ENCODE peak calls at places on chromosomes 16 and 17, in seven cellular contexts. S is OCI-LY7, R is SK-N-SH, J is hepatocyte, W is PC-3, Y is GM23338, A is MM.1S. L is an unnamed sample.

GRCh38 chr16:21302454-21302853 is 24.4 kb upstream of the CRYM start:
- DNase-seq in S (peak), R (no peak), J (peak), W (no peak), Y (peak), A (no peak), L (peak)

GRCh38 chr16:84319146-84319760 is 24.6 kb downstream of the WFDC1 start:
- DNase-seq in S (no peak), R (no peak), J (no peak), W (no peak), Y (no peak), A (no peak), L (no peak)

GRCh38 chr16:2698996-2699750 is 16.9 kb downstream of the KCTD5 start:
- DNase-seq in S (no peak), R (no peak), J (no peak), W (no peak), Y (no peak), A (no peak), L (no peak)

GRCh38 chr17:46216682-46217081 is 23.5 kb upstream of the KANSL1 start:
- DNase-seq in S (no peak), R (no peak), J (no peak), W (peak), Y (no peak), A (no peak), L (no peak)

GRCh38 chr17:64354824-64355535 is 35.7 kb downstream of the PECAM1 start:
- DNase-seq in S (no peak), R (no peak), J (no peak), W (no peak), Y (no peak), A (no peak), L (no peak)

GRCh38 chr16:9225527-9226316 is 134.3 kb downstream of the HAPSTR1 start:
- DNase-seq in S (peak), R (peak), J (peak), W (peak), Y (peak), A (no peak), L (peak)

GRCh38 chr16:86935323-86935669 is 356.9 kb downstream of the FOXL1 start:
- DNase-seq in S (no peak), R (no peak), J (no peak), W (no peak), Y (no peak), A (no peak), L (no peak)

GRCh38 chr17:62017912-62018311 is 47.2 kb downstream of the MED13 start:
- DNase-seq in S (no peak), R (no peak), J (no peak), W (peak), Y (no peak), A (no peak), L (no peak)

GRCh38 chr16:66911801-66912200 is 6.9 kb downstream of the CDH16 start:
- DNase-seq in S (no peak), R (no peak), J (no peak), W (no peak), Y (no peak), A (no peak), L (no peak)

GRCh38 chr16:85843471-85844168 is 44.1 kb downstream of the COX4I1 start:
- DNase-seq in S (no peak), R (no peak), J (no peak), W (no peak), Y (no peak), A (no peak), L (no peak)

GRCh38 chr17:2085648-2085949 is 30.7 kb downstream of the HIC1 start:
- DNase-seq in S (no peak), R (no peak), J (no peak), W (no peak), Y (no peak), A (no peak), L (no peak)

GRCh38 chr16:65532218-65532617 is 410.4 kb upstream of the CDH11 start:
- DNase-seq in S (no peak), R (no peak), J (no peak), W (no peak), Y (no peak), A (no peak), L (peak)

GRCh38 chr17:2708585-2709172 is 2.9 kb downstream of the CLUH start:
- DNase-seq in S (no peak), R (no peak), J (no peak), W (no peak), Y (no peak), A (no peak), L (no peak)

GRCh38 chr16:49698931-49699715 is 156.8 kb downstream of the ZNF423 start:
- DNase-seq in S (no peak), R (no peak), J (no peak), W (no peak), Y (peak), A (no peak), L (peak)

GRCh38 chr16:72752004-72752695 is 295.8 kb downstream of the ZFHX3 start:
- DNase-seq in S (no peak), R (no peak), J (no peak), W (no peak), Y (no peak), A (no peak), L (no peak)

GRCh38 chr17:32445497-32445896 is 1.2 kb downstream of the PSMD11 start:
- DNase-seq in S (peak), R (no peak), J (no peak), W (no peak), Y (no peak), A (no peak), L (no peak)

GRCh38 chr17:63911041-63911635 is at the start of gene CSHL1:
- DNase-seq in S (no peak), R (no peak), J (no peak), W (no peak), Y (peak), A (no peak), L (no peak)

GRCh38 chr16:74650966-74651567 is 15.6 kb downstream of the RFWD3 start:
- DNase-seq in S (peak), R (peak), J (peak), W (peak), Y (peak), A (no peak), L (peak)

GRCh38 chr17:75159196-75160031 is 5.1 kb upstream of the JPT1 start:
- DNase-seq in S (no peak), R (no peak), J (peak), W (peak), Y (no peak), A (no peak), L (no peak)

GRCh38 chr17:34360571-34360970 is 2.5 kb downstream of the CCL1 start:
- DNase-seq in S (no peak), R (no peak), J (no peak), W (no peak), Y (no peak), A (no peak), L (no peak)

GRCh38 chr17:80957461-80957941 is 34.1 kb upstream of the CHMP6 start:
- DNase-seq in S (no peak), R (no peak), J (no peak), W (no peak), Y (no peak), A (no peak), L (no peak)

GRCh38 chr17:17732892-17733670 is 51.8 kb downstream of the RAI1 start:
- DNase-seq in S (no peak), R (no peak), J (no peak), W (peak), Y (no peak), A (no peak), L (no peak)

GRCh38 chr16:85449885-85450245 is 163.3 kb upstream of the GSE1 start:
- DNase-seq in S (peak), R (no peak), J (no peak), W (no peak), Y (no peak), A (no peak), L (no peak)

GRCh38 chr17:6868579-6868978 is 37.0 kb upstream of the TEKT1 start:
- DNase-seq in S (no peak), R (no peak), J (peak), W (peak), Y (no peak), A (no peak), L (no peak)

GRCh38 chr17:29124135-29124930 is 55.9 kb downstream of the MYO18A start:
- DNase-seq in S (peak), R (peak), J (peak), W (peak), Y (peak), A (peak), L (peak)

GRCh38 chr17:43803758-43804157 is 23.5 kb downstream of the CFAP97D1 start:
- DNase-seq in S (no peak), R (no peak), J (no peak), W (no peak), Y (peak), A (no peak), L (no peak)

GRCh38 chr16:63983401-63983800 is 1138.5 kb downstream of the CDH11 start:
- DNase-seq in S (no peak), R (no peak), J (peak), W (peak), Y (peak), A (no peak), L (no peak)

GRCh38 chr17:40341808-40342574 is 22.5 kb downstream of the GJD3 start:
- DNase-seq in S (no peak), R (peak), J (peak), W (peak), Y (peak), A (no peak), L (peak)

GRCh38 chr16:17296412-17296811 is 174.3 kb downstream of the XYLT1 start:
- DNase-seq in S (no peak), R (peak), J (no peak), W (no peak), Y (no peak), A (no peak), L (peak)

GRCh38 chr17:40458001-40458791 is 14.9 kb downstream of the IGFBP4 start:
- DNase-seq in S (no peak), R (peak), J (peak), W (peak), Y (no peak), A (no peak), L (no peak)

GRCh38 chr17:58969156-58969555 is 137.5 kb downstream of the TRIM37 start:
- DNase-seq in S (no peak), R (peak), J (no peak), W (no peak), Y (peak), A (no peak), L (no peak)

GRCh38 chr16:17270683-17271109 is 200.1 kb downstream of the XYLT1 start:
- DNase-seq in S (no peak), R (peak), J (no peak), W (no peak), Y (no peak), A (no peak), L (no peak)

GRCh38 chr16:15552507-15552906 is 90.4 kb downstream of the MARF1 start:
- DNase-seq in S (no peak), R (no peak), J (no peak), W (no peak), Y (no peak), A (no peak), L (no peak)

GRCh38 chr17:76740329-76741118 is 2.6 kb downstream of the MFSD11 start:
- DNase-seq in S (no peak), R (no peak), J (no peak), W (no peak), Y (no peak), A (no peak), L (no peak)

GRCh38 chr17:69597898-69598692 is 183.6 kb downstream of the MAP2K6 start:
- DNase-seq in S (no peak), R (no peak), J (no peak), W (peak), Y (no peak), A (no peak), L (no peak)

GRCh38 chr16:85136705-85137322 is 24.5 kb upstream of the CIBAR2 start:
- DNase-seq in S (no peak), R (peak), J (no peak), W (no peak), Y (peak), A (no peak), L (no peak)

GRCh38 chr17:75645501-75645888 is 12.3 kb downstream of the SMIM5 start:
- DNase-seq in S (no peak), R (peak), J (peak), W (peak), Y (no peak), A (peak), L (no peak)

GRCh38 chr16:4176794-4177438 is 60.7 kb upstream of the ADCY9 start:
- DNase-seq in S (peak), R (no peak), J (peak), W (peak), Y (no peak), A (no peak), L (no peak)

GRCh38 chr17:30376621-30377452 is 1.9 kb upstream of the CPD start:
- DNase-seq in S (no peak), R (no peak), J (peak), W (peak), Y (no peak), A (peak), L (no peak)
- H2AFZ ChIP-seq in S (peak), R (peak), J (peak), W (no peak), Y (peak), A (peak), L (peak)

GRCh38 chr16:58628845-58629680 is 563 bp downstream of the CNOT1 start:
- DNase-seq in S (peak), R (no peak), J (peak), W (peak), Y (peak), A (peak), L (peak)
- TF ChIP-seq EZH2phosphoT487 in S (no peak), R (no peak), J (no peak), W (no peak), Y (no peak), A (no peak), L (no peak)

DNA sequence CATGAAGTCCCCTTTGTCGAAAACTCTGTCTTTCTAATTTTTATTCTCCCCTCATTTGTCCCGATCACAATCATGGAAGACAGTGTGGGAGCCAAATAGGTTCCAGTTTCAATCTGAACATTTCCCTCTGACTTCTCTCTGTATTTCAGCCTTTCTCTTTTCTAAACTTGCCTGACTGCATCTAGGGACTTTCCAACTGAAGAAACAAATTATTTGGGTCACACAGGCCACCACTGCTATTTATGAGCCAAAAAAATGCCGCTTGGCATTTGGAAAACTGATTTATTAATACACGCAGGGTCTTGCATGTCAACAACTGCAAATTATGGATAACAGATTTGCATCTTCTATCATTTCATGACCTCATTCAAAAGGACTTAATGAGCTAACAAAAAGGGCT is 55.2 kb upstream of the ELAC2 start:
- DNase-seq in S (no peak), R (no peak), J (no peak), W (no peak), Y (no peak), A (no peak), L (no peak)
- H2AFZ ChIP-seq in S (no peak), R (no peak), J (no peak), W (no peak), Y (no peak), A (no peak), L (no peak)

DNA sequence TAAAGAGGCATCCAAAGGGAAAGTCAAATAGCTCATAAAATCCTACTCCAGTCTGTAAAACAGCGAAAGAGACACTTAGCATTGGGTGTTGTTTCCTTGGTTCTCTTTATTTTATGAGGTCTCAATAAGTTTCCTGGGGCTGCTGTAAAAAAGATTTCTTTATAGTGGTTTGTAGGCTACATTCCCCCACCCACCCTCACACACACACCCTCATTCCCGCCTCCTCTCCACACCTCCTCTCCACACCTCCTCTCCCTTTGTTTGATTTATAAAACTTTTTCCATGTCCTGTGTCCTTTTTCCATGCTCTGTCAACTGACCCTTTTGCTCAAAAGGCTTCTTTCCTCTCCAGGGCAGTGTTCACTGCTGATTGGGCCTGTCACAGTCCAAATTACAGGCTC is 178.9 kb upstream of the SOX9 start:
- DNase-seq in S (no peak), R (no peak), J (no peak), W (no peak), Y (no peak), A (no peak), L (no peak)
- TF ChIP-seq EZH2phosphoT487 in S (no peak), R (no peak), J (no peak), W (no peak), Y (no peak), A (no peak), L (no peak)

GRCh38 chr16:68746951-68747350 is 9.9 kb downstream of the CDH1 start:
- DNase-seq in S (no peak), R (no peak), J (no peak), W (peak), Y (no peak), A (no peak), L (no peak)
- H2AFZ ChIP-seq in S (no peak), R (no peak), J (no peak), W (no peak), Y (no peak), A (no peak), L (no peak)

DNA sequence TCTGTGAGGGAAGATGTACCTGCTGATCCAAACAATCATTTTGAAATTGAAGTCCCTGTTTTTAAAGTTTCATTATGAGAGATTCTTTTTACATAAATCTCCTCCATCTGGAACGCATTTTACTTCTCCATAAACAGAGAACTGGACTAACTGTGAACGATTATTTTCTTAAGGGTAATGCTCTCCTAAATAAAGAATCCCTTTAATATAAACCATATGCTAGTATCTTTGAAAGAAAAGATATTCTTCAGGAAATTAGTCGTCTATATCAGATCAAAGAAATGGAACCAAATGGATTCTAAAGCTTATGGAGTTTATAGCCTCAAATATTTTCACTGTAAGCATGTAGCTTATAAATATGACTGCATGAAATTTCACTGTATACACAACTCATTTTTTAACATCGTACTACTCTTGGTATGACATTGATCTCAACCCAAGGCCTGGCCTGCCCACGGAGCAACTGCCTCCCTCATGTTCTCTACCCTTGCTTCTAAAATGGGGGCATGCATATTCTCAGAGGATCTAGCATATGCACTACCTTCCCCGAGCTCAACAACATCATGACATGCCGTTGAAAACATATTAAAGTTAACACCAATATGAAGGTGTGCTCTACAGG is 66.4 kb downstream of the MYH10 start:
- DNase-seq in S (no peak), R (no peak), J (no peak), W (no peak), Y (no peak), A (no peak), L (no peak)
- TF ChIP-seq EZH2phosphoT487 in S (no peak), R (no peak), J (no peak), W (no peak), Y (no peak), A (no peak), L (no peak)

GRCh38 chr16:30088237-30088831 is 3.4 kb downstream of the TBX6 start:
- DNase-seq in S (no peak), R (no peak), J (no peak), W (no peak), Y (no peak), A (no peak), L (no peak)
- H2AFZ ChIP-seq in S (no peak), R (no peak), J (no peak), W (no peak), Y (no peak), A (no peak), L (no peak)

GRCh38 chr17:7929158-7930029 is at the start of gene KCNAB3:
- DNase-seq in S (no peak), R (peak), J (peak), W (no peak), Y (peak), A (no peak), L (peak)
- TF ChIP-seq EZH2phosphoT487 in S (no peak), R (no peak), J (no peak), W (no peak), Y (no peak), A (no peak), L (peak)

DNA sequence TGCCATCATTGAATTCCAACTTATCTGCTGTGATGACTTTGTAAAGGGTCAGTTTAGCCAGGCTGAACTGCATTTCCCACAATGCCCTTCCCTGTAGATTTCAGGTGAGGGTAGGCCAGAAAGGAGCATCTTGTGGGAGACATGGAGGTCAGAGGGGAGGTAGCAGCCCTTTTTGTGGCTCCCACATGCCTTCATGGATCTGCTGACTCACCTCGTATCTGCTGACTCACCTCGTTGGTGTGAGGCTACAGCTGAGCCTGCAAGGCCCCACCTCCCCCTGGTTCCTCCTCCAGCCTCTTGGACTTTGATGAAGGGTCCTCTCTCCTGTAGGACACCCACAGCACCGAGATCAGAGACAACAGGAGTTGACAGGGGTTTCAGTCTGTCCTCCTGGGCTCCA is 102.5 kb downstream of the SALL1 start:
- DNase-seq in S (no peak), R (no peak), J (no peak), W (no peak), Y (no peak), A (no peak), L (no peak)
- H2AFZ ChIP-seq in S (no peak), R (no peak), J (no peak), W (no peak), Y (no peak), A (no peak), L (no peak)

GRCh38 chr17:50533720-50534148 is 1.2 kb downstream of the EPN3 start:
- DNase-seq in S (no peak), R (peak), J (peak), W (peak), Y (peak), A (no peak), L (no peak)

GRCh38 chr17:50531428-50532025 is 1.0 kb upstream of the EPN3 start:
- DNase-seq in S (no peak), R (no peak), J (no peak), W (no peak), Y (no peak), A (no peak), L (no peak)

GRCh38 chr17:50532452-50533024 is at the start of gene EPN3:
- DNase-seq in S (no peak), R (peak), J (peak), W (peak), Y (peak), A (no peak), L (peak)

GRCh38 chr17:50534222-50534978 is 1.9 kb downstream of the EPN3 start:
- DNase-seq in S (no peak), R (peak), J (peak), W (peak), Y (peak), A (no peak), L (peak)

DNA sequence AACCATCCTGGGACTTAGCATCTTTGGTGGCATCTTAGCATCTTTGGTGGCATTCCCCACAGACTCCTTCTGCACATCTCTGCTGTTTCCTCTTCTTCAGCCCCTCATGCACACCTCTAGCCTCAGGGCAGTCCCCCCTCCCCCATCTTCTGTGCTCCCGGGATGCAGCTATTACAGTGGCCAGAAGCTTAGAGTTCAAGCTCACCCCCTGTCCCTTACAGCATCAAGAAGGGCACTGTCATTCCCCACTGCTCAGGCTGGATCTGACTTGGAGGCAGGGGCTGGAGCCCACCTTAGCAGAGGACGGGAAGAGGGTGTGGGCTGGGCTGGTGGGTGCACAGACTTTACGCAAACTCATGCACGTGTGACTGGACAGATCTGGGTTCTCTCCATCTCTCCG is 650 bp downstream of the EPN3 start:
- DNase-seq in S (no peak), R (peak), J (no peak), W (no peak), Y (peak), A (no peak), L (no peak)
- TF ChIP-seq EZH2phosphoT487 in S (no peak), R (no peak), J (no peak), W (no peak), Y (no peak), A (no peak), L (no peak)

L was measured in neural progenitor cell.